ENCODE peak calls at places on chromosomes 16 and 17, in seven cellular contexts. Q, U, K, Z, W, G and A are unnamed samples.

GRCh38 chr17:79620207-79621038 is 9.6 kb upstream of the RBFOX3 start:
- DNase-seq in G (peak; percentile 10), Q (no peak), Z (no peak), W (no peak), U (no peak), K (no peak), A (peak; percentile 19)

GRCh38 chr17:19724501-19725420 is 8.4 kb upstream of the SLC47A2 start:
- DNase-seq in U (no peak), Z (peak; percentile 78), G (peak; percentile 74), W (peak; percentile 27), K (no peak), Q (peak; percentile 8), A (peak; percentile 72)

GRCh38 chr16:57504491-57504890 is 18.2 kb upstream of the DOK4 start:
- DNase-seq in U (no peak), Z (no peak), Q (no peak), G (no peak), W (no peak), K (no peak), A (no peak)

GRCh38 chr16:28180660-28181556 is 30.9 kb downstream of the XPO6 start:
- DNase-seq in W (no peak), Q (no peak), K (no peak), U (peak; percentile 19), Z (peak; percentile 38), G (no peak), A (no peak)

GRCh38 chr17:21058098-21058893 is 15.5 kb upstream of the USP22 start:
- DNase-seq in W (no peak), K (no peak), Z (no peak), U (no peak), Q (peak; percentile 70), G (no peak), A (no peak)

GRCh38 chr16:30786936-30787612 is at the start of gene ZNF629:
- DNase-seq in Z (peak; percentile 44), G (peak; percentile 69), K (peak; percentile 77), Q (peak; percentile 62), W (peak; percentile 17), U (peak; percentile 51), A (peak; percentile 79)

GRCh38 chr17:17412331-17412730 is 64.5 kb upstream of the MED9 start:
- DNase-seq in K (no peak), G (no peak), W (no peak), U (no peak), Q (peak; percentile 83), Z (no peak), A (no peak)

GRCh38 chr16:64826374-64826773 is 295.5 kb downstream of the CDH11 start:
- DNase-seq in Z (no peak), G (no peak), Q (no peak), K (no peak), W (no peak), U (no peak), A (no peak)

GRCh38 chr16:68642436-68643064 is 2.6 kb upstream of the CDH3 start:
- DNase-seq in G (no peak), U (no peak), Q (no peak), K (peak; percentile 70), W (no peak), Z (no peak), A (peak; percentile 47)

GRCh38 chr16:7289299-7289698 is 43.3 kb upstream of the RBFOX1 start:
- DNase-seq in Z (no peak), U (no peak), K (no peak), W (no peak), Q (no peak), G (no peak), A (no peak)

GRCh38 chr17:51873302-51873701 is 285.2 kb downstream of the CA10 start:
- DNase-seq in W (no peak), K (no peak), Q (no peak), G (no peak), U (no peak), Z (no peak), A (no peak)

GRCh38 chr16:88673685-88674398 is 11.0 kb upstream of the MVD start:
- DNase-seq in K (no peak), U (no peak), G (no peak), Z (no peak), W (no peak), Q (no peak), A (no peak)

GRCh38 chr16:57579361-57579665 is 36.9 kb downstream of the ADGRG5 start:
- DNase-seq in U (no peak), Z (no peak), W (no peak), G (no peak), Q (no peak), K (no peak), A (no peak)

GRCh38 chr17:4565209-4566141 is 5.1 kb upstream of the GGT6 start:
- DNase-seq in Q (peak; percentile 81), W (peak; percentile 20), U (peak; percentile 75), Z (peak; percentile 54), G (peak; percentile 55), K (peak; percentile 59), A (no peak)

GRCh38 chr17:38742431-38743308 is 5.5 kb downstream of the PCGF2 start:
- DNase-seq in W (no peak), Q (peak; percentile 89), U (no peak), Z (peak; percentile 22), G (peak; percentile 61), K (no peak), A (peak; percentile 79)

GRCh38 chr17:1312261-1312870 is 32.9 kb downstream of the TRARG1 start:
- DNase-seq in Q (no peak), G (no peak), Z (peak; percentile 2), K (peak; percentile 69), U (no peak), W (no peak), A (no peak)